ENCODE peak calls at places on chromosomes 3 and 15, in ten cellular contexts. C, U, E, X, M, J, P, K, D and R are unnamed samples.

GRCh38 chr3:137987723-137988122 is 22.2 kb upstream of the CLDN18 start:
- DNase-seq in C (no peak), U (no peak), E (no peak), X (no peak), M (no peak), J (no peak), P (no peak), K (no peak), D (no peak), R (no peak)

GRCh38 chr3:43217633-43218032 is 68.7 kb upstream of the SNRK start:
- DNase-seq in C (no peak), U (no peak), E (no peak), X (no peak), M (no peak), J (peak), P (no peak), K (no peak), D (no peak), R (no peak)

GRCh38 chr3:48478631-48479555 is 25.1 kb downstream of the SHISA5 start:
- DNase-seq in C (no peak), U (no peak), E (no peak), X (no peak), M (no peak), J (no peak), P (no peak), K (peak), D (no peak), R (no peak)

GRCh38 chr15:66701422-66702034 is 508 bp upstream of the SMAD6 start:
- DNase-seq in C (peak), U (no peak), E (peak), X (no peak), M (peak), J (peak), P (no peak), K (peak), D (peak), R (peak)

GRCh38 chr3:150409125-150409526 is 1.0 kb downstream of the TSC22D2 start:
- DNase-seq in C (no peak), U (peak), E (no peak), X (no peak), M (no peak), J (no peak), P (no peak), K (no peak), D (no peak), R (peak)

GRCh38 chr15:62648954-62649353 is 393.6 kb upstream of the TPM1 start:
- DNase-seq in C (no peak), U (peak), E (no peak), X (no peak), M (no peak), J (no peak), P (no peak), K (peak), D (no peak), R (peak)

GRCh38 chr3:153284282-153284938 is 122.4 kb downstream of the RAP2B start:
- DNase-seq in C (no peak), U (peak), E (peak), X (peak), M (peak), J (no peak), P (no peak), K (peak), D (no peak), R (no peak)

GRCh38 chr3:4950351-4950784 is 28.9 kb upstream of the BHLHE40 start:
- DNase-seq in C (no peak), U (no peak), E (no peak), X (no peak), M (no peak), J (no peak), P (no peak), K (no peak), D (no peak), R (peak)

GRCh38 chr15:84921121-84921520 is 36.7 kb downstream of the SLC28A1 start:
- DNase-seq in C (no peak), U (no peak), E (no peak), X (no peak), M (no peak), J (no peak), P (no peak), K (no peak), D (no peak), R (no peak)

GRCh38 chr3:54343495-54343894 is 221.1 kb downstream of the CACNA2D3 start:
- DNase-seq in C (no peak), U (no peak), E (no peak), X (no peak), M (no peak), J (no peak), P (no peak), K (no peak), D (no peak), R (no peak)

GRCh38 chr3:59611649-59612431 is 562.0 kb upstream of the CFAP20DC start:
- DNase-seq in C (no peak), U (no peak), E (no peak), X (no peak), M (no peak), J (no peak), P (no peak), K (no peak), D (peak), R (no peak)

GRCh38 chr15:100910556-100910955 is 8.6 kb upstream of the LRRK1 start:
- DNase-seq in C (no peak), U (no peak), E (no peak), X (no peak), M (no peak), J (no peak), P (no peak), K (no peak), D (no peak), R (no peak)

GRCh38 chr3:46378426-46378942 is 7.7 kb downstream of the CCR5 start:
- DNase-seq in C (peak), U (peak), E (peak), X (peak), M (peak), J (peak), P (no peak), K (peak), D (peak), R (peak)

GRCh38 chr3:172749201-172749965 is 1.1 kb upstream of the ECT2 start:
- DNase-seq in C (peak), U (peak), E (peak), X (no peak), M (no peak), J (no peak), P (no peak), K (peak), D (no peak), R (no peak)

GRCh38 chr15:58445861-58446260 is 14.1 kb downstream of the LIPC start:
- DNase-seq in C (no peak), U (no peak), E (no peak), X (no peak), M (no peak), J (no peak), P (no peak), K (no peak), D (no peak), R (no peak)

GRCh38 chr3:50320853-50321145 is 1.7 kb downstream of the HYAL2 start:
- DNase-seq in C (no peak), U (no peak), E (no peak), X (no peak), M (no peak), J (no peak), P (no peak), K (no peak), D (no peak), R (no peak)

GRCh38 chr15:29997499-29997898 is 85.3 kb upstream of the GOLGA8J start:
- DNase-seq in C (no peak), U (no peak), E (no peak), X (no peak), M (no peak), J (no peak), P (no peak), K (no peak), D (no peak), R (no peak)

GRCh38 chr3:48679416-48680380 is 6.0 kb downstream of the NCKIPSD start:
- DNase-seq in C (no peak), U (no peak), E (no peak), X (no peak), M (no peak), J (no peak), P (no peak), K (no peak), D (no peak), R (no peak)

GRCh38 chr3:11719406-11720219 is 75.9 kb upstream of the VGLL4 start:
- DNase-seq in C (peak), U (peak), E (peak), X (peak), M (peak), J (peak), P (peak), K (peak), D (peak), R (peak)

GRCh38 chr3:133512416-133513089 is 60.9 kb upstream of the CDV3 start:
- DNase-seq in C (no peak), U (no peak), E (no peak), X (no peak), M (no peak), J (no peak), P (no peak), K (no peak), D (no peak), R (no peak)

GRCh38 chr15:38017721-38018120 is 83.3 kb downstream of the TMCO5A start:
- DNase-seq in C (no peak), U (peak), E (no peak), X (no peak), M (no peak), J (no peak), P (no peak), K (no peak), D (no peak), R (no peak)

GRCh38 chr3:110738531-110738930 is 333.1 kb upstream of the NECTIN3 start:
- DNase-seq in C (no peak), U (no peak), E (no peak), X (no peak), M (no peak), J (no peak), P (no peak), K (no peak), D (no peak), R (no peak)
- TF ChIP-seq EP300 in C (no peak), U (no peak), E (no peak), X (no peak), M (no peak), J (no peak), P (no peak), K (no peak), D (no peak), R (no peak)

GRCh38 chr15:47811160-47811559 is 93.9 kb downstream of the SEMA6D start:
- DNase-seq in C (no peak), U (no peak), E (no peak), X (no peak), M (no peak), J (no peak), P (no peak), K (no peak), D (no peak), R (no peak)
- TF ChIP-seq EP300 in C (no peak), U (no peak), E (no peak), X (no peak), M (no peak), J (no peak), P (no peak), K (no peak), D (no peak), R (no peak)

GRCh38 chr3:140902791-140903190 is 38.8 kb upstream of the SLC25A36 start:
- DNase-seq in C (no peak), U (no peak), E (no peak), X (no peak), M (no peak), J (no peak), P (no peak), K (no peak), D (no peak), R (no peak)

GRCh38 chr3:140899363-140899762 is 42.3 kb upstream of the SLC25A36 start:
- DNase-seq in C (no peak), U (no peak), E (no peak), X (no peak), M (no peak), J (no peak), P (no peak), K (no peak), D (no peak), R (no peak)

GRCh38 chr3:140898340-140899180 is 43.1 kb upstream of the SLC25A36 start:
- DNase-seq in C (no peak), U (peak), E (no peak), X (peak), M (no peak), J (no peak), P (no peak), K (peak), D (peak), R (no peak)

GRCh38 chr3:140896997-140897396 is 44.6 kb upstream of the SLC25A36 start:
- DNase-seq in C (no peak), U (no peak), E (no peak), X (no peak), M (no peak), J (no peak), P (no peak), K (no peak), D (no peak), R (no peak)
- TF ChIP-seq EP300 in C (no peak), U (no peak), E (no peak), X (no peak), M (no peak), J (no peak), P (no peak), K (no peak), D (no peak), R (no peak)

DNA sequence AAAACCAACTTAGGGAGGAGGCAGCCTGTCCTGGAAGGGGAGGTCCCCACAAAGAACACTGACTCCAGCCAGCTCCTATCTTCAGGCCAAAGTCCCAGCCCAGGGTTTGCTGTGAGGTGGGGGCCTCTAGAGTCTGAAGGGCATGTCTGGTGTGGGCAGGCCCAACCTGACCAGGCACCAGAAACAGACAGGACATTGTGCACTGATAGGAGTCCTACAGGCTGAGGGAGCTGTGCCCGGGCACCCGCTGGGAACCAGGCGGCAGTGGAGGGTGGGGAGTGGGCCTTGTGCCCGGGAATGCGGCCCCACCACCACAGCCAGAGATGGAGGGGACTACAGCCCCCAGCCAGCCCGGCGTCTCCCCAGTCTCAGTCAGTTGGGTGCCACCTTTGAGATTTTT is 161.4 kb downstream of the WNT7A start:
- DNase-seq in C (peak), U (no peak), E (no peak), X (peak), M (peak), J (peak), P (peak), K (peak), D (peak), R (no peak)
- TF ChIP-seq EP300 in C (no peak), U (no peak), E (no peak), X (no peak), M (no peak), J (no peak), P (no peak), K (no peak), D (no peak), R (no peak)

DNA sequence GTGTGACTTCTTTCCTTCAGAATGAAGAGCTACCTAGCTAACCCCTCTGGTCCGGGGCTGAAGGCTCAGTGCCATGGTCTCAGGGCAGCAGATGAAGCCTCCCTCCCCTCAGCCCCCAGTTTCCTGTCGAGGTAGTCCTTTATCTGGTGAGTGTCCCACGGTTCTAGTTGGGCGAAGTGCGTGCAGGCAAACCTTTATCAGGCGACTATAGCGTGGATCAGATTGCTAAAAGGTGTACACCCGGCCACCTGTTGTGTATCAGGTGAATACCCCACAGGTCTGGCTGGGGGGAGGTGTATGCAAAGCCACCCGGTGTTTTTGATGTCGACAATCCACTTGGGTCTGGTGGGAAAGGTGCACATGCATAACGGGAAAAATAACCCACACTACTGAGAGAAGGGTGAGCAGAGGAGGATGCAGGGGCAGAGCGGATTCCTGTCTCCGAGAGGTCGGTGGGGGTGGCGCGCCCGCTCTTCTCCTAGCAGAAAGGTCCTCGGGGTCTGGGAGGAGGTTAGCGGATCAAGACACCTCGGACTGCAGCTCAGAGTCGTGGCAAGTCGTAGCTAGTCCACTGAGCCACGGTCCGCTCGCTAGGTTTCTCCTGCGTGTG is 529 bp downstream of the SLC12A6 start:
- DNase-seq in C (no peak), U (no peak), E (no peak), X (no peak), M (peak), J (no peak), P (no peak), K (no peak), D (no peak), R (peak)
- TF ChIP-seq EP300 in C (no peak), U (no peak), E (no peak), X (no peak), M (no peak), J (no peak), P (no peak), K (no peak), D (no peak), R (no peak)